ENCODE peak calls at places on chromosomes 16 and 17, in six cellular contexts. Z is fibroblast of lung, B is endothelial cell of umbilical vein, O is IMR-90, M is mammary epithelial cell, Y is mesenchymal stem cell. P is an unnamed sample. For H3K36me3 and H3K9me3, the result is how much of the 10 kb centered on the place peaks cover.

GRCh38 chr17:42365136-42365535 is 23.1 kb downstream of the STAT3 start:
- DNase-seq in Y (peak), Z (peak), M (peak), O (peak), B (peak), P (no peak)

GRCh38 chr17:15377608-15378007 is 36.2 kb upstream of the TEKT3 start:
- DNase-seq in M (no peak), Y (peak), B (no peak), O (peak), Z (peak), P (no peak)

GRCh38 chr17:43011728-43012472 is 5.3 kb downstream of the IFI35 start:
- DNase-seq in B (no peak), Z (no peak), O (no peak), M (no peak), Y (no peak), P (no peak)

GRCh38 chr17:21286066-21286770 is 1.7 kb downstream of the MAP2K3 start:
- DNase-seq in Y (peak), Z (peak), M (peak), O (peak), B (peak), P (peak)

GRCh38 chr17:77242118-77242800 is 101.5 kb downstream of the SEC14L1 start:
- DNase-seq in M (no peak), Z (no peak), Y (no peak), B (no peak), O (no peak), P (no peak)

GRCh38 chr17:73420897-73421296 is 109.1 kb upstream of the CDC42EP4 start:
- DNase-seq in Y (peak), Z (peak), M (peak), O (peak), B (no peak), P (no peak)

GRCh38 chr16:78133919-78134318 is 34.5 kb downstream of the WWOX start:
- DNase-seq in Y (no peak), O (no peak), M (no peak), B (no peak), Z (no peak), P (no peak)

GRCh38 chr16:54193656-54194007 is 93.0 kb downstream of the IRX3 start:
- DNase-seq in O (peak), Z (peak), M (peak), Y (peak), B (peak), P (peak)

GRCh38 chr17:35577826-35578194 is 561 bp downstream of the PEX12 start:
- DNase-seq in B (no peak), O (peak), Z (peak), Y (peak), M (peak), P (peak)

GRCh38 chr17:81337449-81337848 is 42.3 kb upstream of the SLC38A10 start:
- DNase-seq in B (no peak), Y (no peak), O (no peak), Z (no peak), M (no peak), P (peak)

GRCh38 chr17:34156401-34156740 is 98.7 kb upstream of the CCL2 start:
- DNase-seq in O (no peak), Z (no peak), B (no peak), M (no peak), Y (no peak), P (no peak)

GRCh38 chr16:88569614-88569984 is 604 bp upstream of the ZC3H18 start:
- DNase-seq in B (no peak), M (no peak), Z (peak), Y (no peak), O (peak), P (no peak)

GRCh38 chr16:51922476-51922875 is 624.5 kb downstream of the TOX3 start:
- DNase-seq in O (no peak), M (peak), Z (no peak), B (no peak), Y (peak), P (no peak)

GRCh38 chr16:3824121-3824795 is 56.3 kb downstream of the CREBBP start:
- DNase-seq in O (no peak), B (no peak), Y (no peak), Z (no peak), M (peak), P (no peak)

GRCh38 chr16:22007509-22008214 is at the start of gene MOSMO:
- DNase-seq in O (peak), M (peak), B (peak), Z (peak), Y (peak), P (peak)

GRCh38 chr17:10316986-10317834 is 55.6 kb downstream of the MYH13 start:
- DNase-seq in Y (peak), B (no peak), O (peak), M (no peak), Z (no peak), P (peak)

GRCh38 chr17:42900460-42901331 is at the start of gene G6PC1:
- DNase-seq in Y (no peak), O (no peak), M (no peak), B (no peak), Z (no peak), P (no peak)

GRCh38 chr17:66340720-66341119 is 38.3 kb downstream of the PRKCA start:
- DNase-seq in M (no peak), Z (no peak), O (no peak), Y (no peak), B (no peak), P (no peak)

GRCh38 chr17:1231456-1231855 is 38.8 kb upstream of the BHLHA9 start:
- DNase-seq in M (peak), Z (no peak), B (no peak), O (no peak), Y (no peak), P (peak)

GRCh38 chr17:2082003-2082862 is 27.3 kb downstream of the HIC1 start:
- DNase-seq in Y (peak), O (peak), M (no peak), Z (no peak), B (no peak), P (no peak)

GRCh38 chr16:68642436-68643064 is 2.6 kb upstream of the CDH3 start:
- DNase-seq in M (peak), O (no peak), Y (peak), B (peak), Z (peak), P (no peak)

GRCh38 chr16:16150117-16150877 is 73.0 kb downstream of the ABCC6 start:
- DNase-seq in Y (no peak), M (no peak), Z (peak), B (peak), O (peak), P (peak)

GRCh38 chr16:56181401-56181800 is 9.9 kb upstream of the GNAO1 start:
- DNase-seq in Z (no peak), B (no peak), O (no peak), M (no peak), Y (no peak), P (no peak)

GRCh38 chr16:84658690-84659089 is 10.4 kb downstream of the KLHL36 start:
- DNase-seq in M (no peak), Y (no peak), O (no peak), Z (no peak), B (no peak), P (no peak)

GRCh38 chr17:71633391-71633849 is 487.4 kb upstream of the SOX9 start:
- DNase-seq in Y (peak), O (peak), B (no peak), M (peak), Z (peak), P (peak)

GRCh38 chr16:88650749-88651275 is at the start of gene CYBA:
- DNase-seq in B (peak), Y (peak), Z (peak), M (no peak), O (peak), P (peak)

GRCh38 chr16:11682655-11683096 is 14.4 kb downstream of the SNN start:
- DNase-seq in Z (peak), B (no peak), O (peak), M (peak), Y (peak), P (no peak)

GRCh38 chr17:74271281-74271680 is 2.8 kb upstream of the DNAI2 start:
- DNase-seq in Z (no peak), O (no peak), M (no peak), B (no peak), Y (no peak), P (no peak)

GRCh38 chr17:14775761-14776492 is 475.0 kb downstream of the HS3ST3B1 start:
- DNase-seq in Z (peak), O (no peak), B (no peak), Y (no peak), M (peak), P (no peak)

GRCh38 chr16:27374794-27375499 is 27.0 kb upstream of the IL21R start:
- DNase-seq in Z (peak), B (peak), Y (peak), M (peak), O (peak), P (peak)

GRCh38 chr16:89422527-89422904 is 67.8 kb downstream of the ANKRD11 start:
- DNase-seq in Y (no peak), M (no peak), Z (peak), O (peak), B (peak), P (no peak)

GRCh38 chr16:13911871-13912270 is 8.1 kb upstream of the ERCC4 start:
- DNase-seq in B (no peak), Z (no peak), O (no peak), Y (no peak), M (no peak), P (no peak)

GRCh38 chr17:54901230-54901847 is 687 bp downstream of the TOM1L1 start:
- DNase-seq in M (peak), B (no peak), Z (peak), Y (peak), O (peak), P (peak)
- H3K9ac ChIP-seq in M (peak), B (no peak), Z (peak), Y (peak), O (peak), P (peak)

DNA sequence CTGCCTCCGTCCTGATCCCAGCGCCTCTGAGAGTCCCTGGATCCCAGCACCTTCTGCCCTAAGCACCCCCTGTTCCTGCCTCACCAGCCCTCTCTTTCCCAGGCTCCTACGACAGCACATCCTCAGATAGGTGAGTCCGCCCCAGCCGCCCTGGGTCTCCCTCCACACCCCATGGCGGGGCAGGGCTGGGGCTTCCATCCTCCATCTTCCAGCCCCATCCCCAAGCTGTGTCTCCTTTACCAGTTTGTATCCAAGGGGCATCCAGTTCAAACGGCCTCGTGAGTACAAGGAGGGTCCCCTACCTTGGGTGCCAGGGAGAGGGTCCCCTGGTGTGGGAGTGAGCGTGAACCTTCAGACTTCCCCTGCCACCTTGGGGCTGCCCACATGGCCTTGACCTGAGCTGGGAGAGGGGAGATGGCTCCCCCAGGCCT is 774 bp downstream of the LAT start:
- DNase-seq in B (no peak), Z (no peak), M (no peak), O (no peak), Y (no peak), P (no peak)
- H3K36me3 ChIP-seq in B (under half), Z (under half), M (under half), O (half or more), Y (half or more), P (under half)

GRCh38 chr16:31676731-31677130 is 149.0 kb downstream of the AHSP start:
- DNase-seq in Z (no peak), O (no peak), Y (no peak), M (no peak), B (no peak), P (no peak)
- H3K9me3 ChIP-seq in Z (under half), O (under half), Y (under half), M (under half), B (under half), P (under half)

DNA sequence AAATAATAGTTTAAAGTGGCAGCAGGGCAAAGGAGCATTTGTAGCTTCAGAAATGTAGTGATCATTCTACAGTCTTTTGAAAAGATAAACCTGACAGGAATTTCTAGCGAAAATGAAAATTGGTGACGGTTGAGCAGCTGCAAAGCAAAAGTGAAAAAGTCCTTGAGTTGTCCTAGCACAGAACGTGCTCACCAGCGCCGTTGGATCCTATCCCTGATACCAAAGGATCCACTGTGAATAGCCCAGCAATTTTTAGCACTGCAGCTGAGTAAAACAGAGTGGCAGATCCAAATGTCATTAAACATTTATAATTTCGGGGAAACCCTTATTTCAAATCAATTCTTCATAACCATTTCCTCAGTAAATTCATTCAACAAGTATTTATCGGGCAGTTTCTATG is 453.8 kb upstream of the HSBP1 start:
- DNase-seq in M (no peak), B (no peak), Z (no peak), O (no peak), Y (no peak), P (no peak)
- H3K9ac ChIP-seq in M (no peak), B (no peak), Z (no peak), O (no peak), Y (no peak), P (no peak)